ENCODE peak calls at places on chromosomes 6 and 20, in nine cellular contexts. Y, V, A, W, Z, P, Q, D and X are unnamed samples.

GRCh38 chr6:105609375-105609991 is 206.6 kb upstream of the PREP start:
- DNase-seq in Y (no peak), V (peak; percentile 44), A (peak; percentile 25), W (peak; percentile 59), Z (no peak), P (peak; percentile 96), Q (no peak), D (no peak), X (no peak)

GRCh38 chr20:1786496-1786895 is 108.7 kb upstream of the SIRPA start:
- DNase-seq in Y (no peak), V (no peak), A (no peak), W (no peak), Z (no peak), P (no peak), Q (no peak), D (no peak), X (no peak)

GRCh38 chr20:37775200-37775599 is 81.4 kb downstream of the CTNNBL1 start:
- DNase-seq in Y (no peak), V (no peak), A (no peak), W (no peak), Z (no peak), P (no peak), Q (no peak), D (no peak), X (no peak)

GRCh38 chr6:135922170-135922569 is 70.7 kb downstream of the PDE7B start:
- DNase-seq in Y (peak; percentile 21), V (peak; percentile 58), A (peak; percentile 73), W (no peak), Z (no peak), P (peak; percentile 68), Q (no peak), D (peak; percentile 29), X (peak; percentile 28)

GRCh38 chr6:10383312-10384063 is 31.4 kb downstream of the TFAP2A start:
- DNase-seq in Y (no peak), V (no peak), A (no peak), W (peak; percentile 48), Z (no peak), P (peak; percentile 60), Q (no peak), D (peak; percentile 13), X (no peak)

GRCh38 chr6:169250660-169251059 is 3.0 kb downstream of the THBS2 start:
- DNase-seq in Y (no peak), V (no peak), A (peak; percentile 73), W (no peak), Z (no peak), P (peak; percentile 16), Q (no peak), D (peak; percentile 23), X (peak; percentile 49)

GRCh38 chr6:16757332-16757731 is 3.9 kb downstream of the ATXN1 start:
- DNase-seq in Y (no peak), V (no peak), A (no peak), W (no peak), Z (no peak), P (no peak), Q (no peak), D (no peak), X (no peak)

GRCh38 chr20:43915209-43916072 is 789 bp downstream of the TOX2 start:
- DNase-seq in Y (no peak), V (peak; percentile 10), A (no peak), W (no peak), Z (peak; percentile 46), P (no peak), Q (no peak), D (no peak), X (no peak)

GRCh38 chr20:1876975-1877603 is 18.1 kb upstream of the SIRPA start:
- DNase-seq in Y (no peak), V (no peak), A (no peak), W (no peak), Z (no peak), P (peak; percentile 73), Q (no peak), D (no peak), X (no peak)

GRCh38 chr6:87016772-87017171 is 78.1 kb downstream of the CGA start:
- DNase-seq in Y (no peak), V (no peak), A (no peak), W (no peak), Z (no peak), P (no peak), Q (no peak), D (no peak), X (no peak)

GRCh38 chr20:23627501-23627900 is 10.3 kb downstream of the CST3 start:
- DNase-seq in Y (no peak), V (no peak), A (no peak), W (no peak), Z (no peak), P (no peak), Q (no peak), D (no peak), X (no peak)

GRCh38 chr20:46681032-46681854 is 8.0 kb downstream of the TP53RK start:
- DNase-seq in Y (peak; percentile 74), V (peak; percentile 24), A (peak; percentile 44), W (peak; percentile 62), Z (peak; percentile 85), P (peak; percentile 57), Q (no peak), D (no peak), X (peak; percentile 30)

GRCh38 chr6:154703094-154703493 is 30.1 kb upstream of the SCAF8 start:
- DNase-seq in Y (no peak), V (no peak), A (no peak), W (no peak), Z (no peak), P (no peak), Q (no peak), D (no peak), X (no peak)

GRCh38 chr20:35299780-35300179 is 7.6 kb upstream of the FAM83C start:
- DNase-seq in Y (no peak), V (no peak), A (no peak), W (no peak), Z (no peak), P (no peak), Q (peak; percentile 25), D (no peak), X (peak; percentile 3)

GRCh38 chr6:91462236-91462635 is 875.4 kb upstream of the MAP3K7 start:
- DNase-seq in Y (no peak), V (no peak), A (no peak), W (no peak), Z (no peak), P (no peak), Q (no peak), D (no peak), X (no peak)

GRCh38 chr20:16846011-16846410 is 97.9 kb downstream of the OTOR start:
- DNase-seq in Y (no peak), V (no peak), A (no peak), W (no peak), Z (no peak), P (no peak), Q (no peak), D (no peak), X (no peak)

GRCh38 chr6:73388800-73389512 is 5.7 kb upstream of the DDX43 start:
- DNase-seq in Y (peak; percentile 27), V (peak; percentile 30), A (peak; percentile 22), W (no peak), Z (peak; percentile 63), P (peak; percentile 75), Q (peak; percentile 87), D (peak; percentile 70), X (no peak)

GRCh38 chr20:53713328-53714056 is 119.9 kb upstream of the ZNF217 start:
- DNase-seq in Y (no peak), V (no peak), A (no peak), W (no peak), Z (no peak), P (no peak), Q (peak; percentile 71), D (no peak), X (no peak)

GRCh38 chr20:53716385-53716784 is 122.7 kb upstream of the ZNF217 start:
- DNase-seq in Y (no peak), V (no peak), A (no peak), W (no peak), Z (no peak), P (no peak), Q (no peak), D (no peak), X (no peak)

GRCh38 chr20:53714524-53714923 is 120.9 kb upstream of the ZNF217 start:
- DNase-seq in Y (no peak), V (no peak), A (no peak), W (no peak), Z (no peak), P (no peak), Q (no peak), D (no peak), X (no peak)

GRCh38 chr20:53711333-53712211 is 117.9 kb upstream of the ZNF217 start:
- DNase-seq in Y (no peak), V (no peak), A (no peak), W (no peak), Z (no peak), P (no peak), Q (no peak), D (no peak), X (no peak)

GRCh38 chr20:53712212-53712977 is 118.8 kb upstream of the ZNF217 start:
- DNase-seq in Y (no peak), V (no peak), A (no peak), W (no peak), Z (no peak), P (no peak), Q (no peak), D (no peak), X (no peak)
- H3K4me1 ChIP-seq in Y (no peaks in the 10 kb centered on the region), V (no peaks in the 10 kb centered on the region), A (peaks cover 5% of the 10 kb centered on the region), W (no peaks in the 10 kb centered on the region), Z (no peaks in the 10 kb centered on the region), P (peaks cover 3% of the 10 kb centered on the region), Q (peaks cover 23% of the 10 kb centered on the region), D (no peaks in the 10 kb centered on the region), X (peaks cover 6% of the 10 kb centered on the region)

GRCh38 chr6:27777126-27777525 is 135.1 kb downstream of the OR2B2 start:
- DNase-seq in Y (no peak), V (no peak), A (no peak), W (no peak), Z (no peak), P (no peak), Q (no peak), D (no peak), X (no peak)
- TF ChIP-seq POLR2A in Y (no peak), V (no peak), A (no peak), W (no peak), Z (no peak), P (no peak), Q (no peak), D (no peak), X (no peak)

GRCh38 chr20:3813758-3814581 is 6.4 kb upstream of the AP5S1 start:
- DNase-seq in Y (no peak), V (no peak), A (no peak), W (no peak), Z (no peak), P (no peak), Q (no peak), D (no peak), X (no peak)
- H3K4me1 ChIP-seq in Y (peaks cover 16% of the 10 kb centered on the region), V (peaks cover 17% of the 10 kb centered on the region), A (peaks cover 7% of the 10 kb centered on the region), W (peaks cover 4% of the 10 kb centered on the region), Z (peaks cover 34% of the 10 kb centered on the region), P (peaks cover 57% of the 10 kb centered on the region), Q (peaks cover 55% of the 10 kb centered on the region), D (peaks cover 54% of the 10 kb centered on the region), X (peaks cover 11% of the 10 kb centered on the region)

DNA sequence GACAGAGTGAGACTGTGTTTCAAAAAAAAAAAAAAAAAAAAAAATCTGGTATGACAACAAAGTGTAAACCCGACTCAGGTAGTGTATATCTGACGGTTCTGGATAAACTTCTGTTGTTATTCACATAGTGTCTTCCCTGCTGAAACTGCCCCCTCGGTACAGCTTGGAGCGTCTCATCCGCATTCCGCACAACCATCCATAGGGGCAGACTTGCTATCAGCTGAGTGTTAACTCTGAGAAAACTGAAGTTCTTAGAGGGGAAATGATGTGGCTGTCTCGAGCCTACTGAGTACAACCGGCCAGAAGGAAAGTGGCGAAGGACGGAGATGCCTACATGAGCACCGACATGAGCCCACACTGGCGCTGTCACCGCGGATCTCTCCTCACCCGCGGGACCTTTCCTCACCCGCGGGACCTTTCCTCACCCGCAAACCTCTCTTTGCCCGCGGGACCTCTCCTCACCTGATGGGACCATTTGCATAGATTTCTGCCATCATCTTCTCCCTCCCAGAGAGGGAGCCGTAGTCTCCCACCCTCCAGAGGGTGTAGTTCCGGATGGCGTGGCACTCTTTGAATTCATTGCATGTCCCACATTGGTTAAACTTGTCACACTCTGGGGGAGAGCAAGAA is 9.8 kb downstream of the CTSZ start:
- DNase-seq in Y (no peak), V (no peak), A (no peak), W (no peak), Z (no peak), P (no peak), Q (no peak), D (no peak), X (no peak)
- TF ChIP-seq POLR2A in Y (no peak), V (no peak), A (no peak), W (no peak), Z (no peak), P (no peak), Q (no peak), D (no peak), X (no peak)